ENCODE peak calls at places on chromosomes 13 and 19, in seven cellular contexts. D is A549, C is transverse colon, N is IMR-90, U is GM23338, G is osteoblast, K is AG04450. J is an unnamed sample.

GRCh38 chr13:90105881-90106496 is 1241.5 kb upstream of the MIR17HG start:
- DNase-seq in C (no peak), U (no peak), D (no peak), G (no peak), K (no peak), N (no peak), J (no peak)

GRCh38 chr13:33676045-33676699 is 141.8 kb upstream of the RFC3 start:
- DNase-seq in U (no peak), G (no peak), K (no peak), N (no peak), D (no peak), C (peak), J (no peak)

GRCh38 chr13:105971720-105972119 is 563.7 kb downstream of the EFNB2 start:
- DNase-seq in C (no peak), N (no peak), D (no peak), U (no peak), G (peak), K (no peak), J (no peak)

GRCh38 chr13:29527511-29527910 is 68.0 kb downstream of the SLC7A1 start:
- DNase-seq in U (no peak), K (no peak), N (no peak), C (no peak), G (no peak), D (no peak), J (no peak)

GRCh38 chr19:16575861-16576689 is 3.9 kb upstream of the SLC35E1 start:
- DNase-seq in U (no peak), G (peak), C (no peak), N (no peak), D (no peak), K (no peak), J (no peak)

GRCh38 chr13:91184244-91184926 is 163.1 kb upstream of the MIR17HG start:
- DNase-seq in C (no peak), U (no peak), N (no peak), K (no peak), D (no peak), G (no peak), J (no peak)

GRCh38 chr19:38142176-38143035 is 81.6 kb downstream of the DPF1 start:
- DNase-seq in K (no peak), U (peak), D (peak), G (peak), N (peak), C (peak), J (peak)

GRCh38 chr13:90445179-90445578 is 902.3 kb upstream of the MIR17HG start:
- DNase-seq in U (peak), D (peak), N (peak), C (no peak), G (peak), K (peak), J (no peak)

GRCh38 chr19:18466354-18466753 is 28.4 kb upstream of the ISYNA1 start:
- DNase-seq in N (no peak), C (no peak), D (no peak), K (no peak), G (peak), U (no peak), J (no peak)

GRCh38 chr19:1400281-1401137 is 833 bp downstream of the GAMT start:
- DNase-seq in U (no peak), D (peak), N (no peak), K (no peak), G (peak), C (no peak), J (no peak)

GRCh38 chr13:93318538-93318937 is 91.9 kb downstream of the GPC6 start:
- DNase-seq in U (peak), K (no peak), N (peak), C (no peak), G (no peak), D (peak), J (no peak)

GRCh38 chr13:31595568-31595967 is 143.8 kb upstream of the RXFP2 start:
- DNase-seq in D (no peak), K (no peak), C (no peak), G (peak), N (no peak), U (no peak), J (no peak)

GRCh38 chr19:41225238-41226052 is 6.4 kb downstream of the AXL start:
- DNase-seq in D (peak), N (peak), K (peak), U (peak), G (peak), C (peak), J (peak)

GRCh38 chr13:43815204-43815603 is 28.4 kb upstream of the ENOX1 start:
- DNase-seq in K (peak), C (no peak), G (no peak), N (peak), U (no peak), D (peak), J (no peak)

GRCh38 chr13:112453874-112454647 is 77.9 kb downstream of the SPACA7 start:
- DNase-seq in K (no peak), D (no peak), U (no peak), N (no peak), C (no peak), G (peak), J (no peak)

GRCh38 chr19:53771133-53771532 is 53.0 kb downstream of the NLRP12 start:
- DNase-seq in K (no peak), U (peak), N (no peak), C (no peak), G (peak), D (no peak), J (no peak)

GRCh38 chr13:93915269-93915809 is 564.1 kb downstream of the DCT start:
- DNase-seq in G (no peak), K (peak), C (no peak), D (no peak), U (no peak), N (peak), J (no peak)

GRCh38 chr13:28408235-28408848 is 86.6 kb downstream of the FLT1 start:
- DNase-seq in C (no peak), G (no peak), U (no peak), N (no peak), K (no peak), D (no peak), J (no peak)

GRCh38 chr13:46672338-46673090 is 119.5 kb downstream of the LRCH1 start:
- DNase-seq in U (no peak), K (no peak), C (no peak), N (no peak), G (no peak), D (no peak), J (no peak)

GRCh38 chr13:107886118-107886517 is 329.2 kb downstream of the LIG4 start:
- DNase-seq in N (no peak), G (no peak), C (no peak), K (no peak), U (no peak), D (no peak), J (no peak)

GRCh38 chr13:31896427-31896826 is 135.1 kb upstream of the FRY start:
- DNase-seq in U (no peak), N (peak), K (no peak), D (no peak), C (no peak), G (peak), J (no peak)

GRCh38 chr19:45777395-45777961 is 4.8 kb downstream of the DMPK start:
- DNase-seq in N (no peak), D (no peak), G (no peak), C (no peak), U (no peak), K (no peak), J (no peak)

GRCh38 chr19:45772912-45773311 is 3.9 kb upstream of the SIX5 start:
- DNase-seq in K (no peak), D (no peak), C (no peak), N (no peak), G (peak), U (no peak), J (no peak)

GRCh38 chr19:45773384-45773783 is 4.3 kb upstream of the SIX5 start:
- DNase-seq in N (no peak), C (no peak), U (no peak), K (no peak), G (peak), D (no peak), J (no peak)

GRCh38 chr19:45772130-45772880 is 3.3 kb upstream of the SIX5 start:
- DNase-seq in G (peak), U (no peak), N (no peak), D (no peak), C (no peak), K (no peak), J (no peak)

DNA sequence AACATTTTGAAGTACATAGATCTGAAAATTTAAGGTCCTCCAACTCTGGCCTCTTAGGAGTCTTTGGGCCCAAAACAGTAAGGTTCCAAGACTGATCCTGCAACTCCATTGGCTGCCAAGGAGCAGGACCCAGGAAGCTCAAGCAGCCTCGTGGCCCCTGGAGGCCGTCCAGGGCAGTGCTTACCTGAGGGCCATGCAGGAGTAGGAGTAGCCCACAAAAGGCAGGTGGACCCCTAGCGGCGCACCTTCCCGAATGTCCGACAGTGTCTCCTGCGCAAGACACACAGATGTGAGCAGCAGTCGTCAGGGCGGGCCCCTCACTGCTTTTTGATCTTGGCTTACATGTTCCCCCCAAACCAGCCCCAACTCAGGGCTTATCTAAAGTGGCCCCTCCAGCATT is 5.7 kb upstream of the SIX5 start:
- DNase-seq in K (no peak), N (no peak), C (peak), U (peak), G (peak), D (peak), J (no peak)
- TF ChIP-seq CTCF in K (no peak), N (no peak), C (peak), U (peak), G (no peak), D (no peak), J (no peak)

DNA sequence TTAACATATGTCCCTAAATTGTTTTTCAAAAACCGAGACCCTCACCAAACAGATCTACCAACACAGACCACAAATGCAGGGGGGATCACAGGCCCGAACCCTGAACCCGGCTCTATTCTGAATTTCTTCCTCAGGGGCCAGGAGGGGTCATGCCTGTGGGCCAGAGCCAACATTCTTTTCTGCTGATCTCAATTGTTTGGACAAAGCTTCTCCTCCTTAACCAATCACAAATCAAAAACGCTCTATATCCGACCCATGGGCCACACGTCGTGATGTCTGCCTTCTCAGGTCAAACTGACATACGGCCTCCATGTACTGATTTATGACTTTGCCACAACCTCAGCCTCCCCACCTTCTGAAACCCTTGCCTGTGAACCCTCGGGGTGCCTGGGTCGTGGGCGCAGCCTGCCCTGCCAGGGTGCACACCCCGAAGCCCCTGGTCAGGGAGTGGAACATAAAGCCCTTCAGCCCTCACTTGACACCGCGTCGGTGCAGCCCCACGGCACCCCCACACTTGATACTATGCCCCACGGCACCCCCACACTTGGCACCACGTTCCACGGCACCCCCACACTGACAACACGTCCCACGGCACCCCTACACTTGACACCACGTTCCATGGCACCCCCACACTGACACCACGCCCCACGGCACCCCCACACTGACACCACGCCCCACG is 58.4 kb upstream of the C13orf46 start:
- DNase-seq in U (no peak), K (no peak), C (no peak), N (peak), D (no peak), G (peak), J (no peak)
- H3K27ac ChIP-seq in U (no peak), K (peak), C (no peak), N (peak), D (no peak), G (peak), J (peak)

DNA sequence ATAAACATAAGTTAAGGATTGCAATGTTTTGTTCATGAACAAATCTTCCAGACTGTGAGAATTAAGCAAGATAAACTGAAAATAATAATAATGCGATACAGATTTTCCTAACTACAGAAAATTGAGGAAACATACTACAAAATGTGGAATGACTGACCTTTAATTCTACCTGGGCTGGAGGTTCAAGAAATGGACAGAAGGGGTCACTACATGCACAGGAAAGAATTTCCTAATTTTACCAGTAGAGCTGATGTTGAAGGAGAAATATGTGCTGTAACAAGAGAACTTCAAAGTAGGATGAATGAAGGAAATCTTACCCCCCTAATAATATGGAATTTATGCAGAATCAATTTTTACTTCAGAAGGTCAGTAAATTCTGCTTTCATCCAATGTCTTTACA is 62.3 kb downstream of the ZNF627 start:
- DNase-seq in G (peak), C (no peak), D (no peak), U (peak), K (no peak), N (peak), J (no peak)
- TF ChIP-seq CTCF in G (peak), C (peak), D (no peak), U (peak), K (peak), N (peak), J (no peak)

GRCh38 chr19:51140441-51140840 is 1.7 kb upstream of the SIGLEC7 start:
- DNase-seq in C (no peak), D (no peak), U (peak), N (no peak), G (no peak), K (no peak), J (no peak)
- H3K27ac ChIP-seq in C (no peak), D (no peak), U (no peak), N (no peak), G (no peak), K (no peak), J (no peak)

GRCh38 chr13:80945328-80945727 is 604.4 kb upstream of the SPRY2 start:
- DNase-seq in N (no peak), K (no peak), C (no peak), D (peak), U (peak), G (no peak), J (no peak)

DNA sequence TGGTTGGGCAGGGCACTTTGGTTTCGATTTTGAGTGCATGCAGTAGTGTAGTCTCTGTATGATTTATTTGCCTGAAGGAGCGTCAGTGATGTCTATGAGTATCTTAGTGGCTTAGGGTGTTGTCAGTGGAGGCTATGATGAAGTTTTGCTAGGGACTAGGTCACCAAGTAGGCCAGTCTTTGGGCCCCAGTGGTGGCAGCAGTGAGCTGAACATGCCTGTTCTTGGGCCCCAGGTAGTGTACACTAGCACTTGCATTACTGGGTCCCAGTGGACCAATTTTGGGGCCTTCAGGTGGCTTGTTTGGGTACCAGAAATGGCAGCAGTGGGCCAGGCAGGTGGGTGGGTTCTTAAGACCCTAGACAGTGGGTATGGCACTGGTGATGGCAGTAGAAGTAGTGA is 598.7 kb upstream of the SPRY2 start:
- DNase-seq in K (no peak), C (no peak), D (no peak), N (no peak), G (no peak), U (peak), J (no peak)
- TF ChIP-seq CTCF in K (no peak), C (no peak), D (no peak), N (no peak), G (no peak), U (no peak), J (no peak)

DNA sequence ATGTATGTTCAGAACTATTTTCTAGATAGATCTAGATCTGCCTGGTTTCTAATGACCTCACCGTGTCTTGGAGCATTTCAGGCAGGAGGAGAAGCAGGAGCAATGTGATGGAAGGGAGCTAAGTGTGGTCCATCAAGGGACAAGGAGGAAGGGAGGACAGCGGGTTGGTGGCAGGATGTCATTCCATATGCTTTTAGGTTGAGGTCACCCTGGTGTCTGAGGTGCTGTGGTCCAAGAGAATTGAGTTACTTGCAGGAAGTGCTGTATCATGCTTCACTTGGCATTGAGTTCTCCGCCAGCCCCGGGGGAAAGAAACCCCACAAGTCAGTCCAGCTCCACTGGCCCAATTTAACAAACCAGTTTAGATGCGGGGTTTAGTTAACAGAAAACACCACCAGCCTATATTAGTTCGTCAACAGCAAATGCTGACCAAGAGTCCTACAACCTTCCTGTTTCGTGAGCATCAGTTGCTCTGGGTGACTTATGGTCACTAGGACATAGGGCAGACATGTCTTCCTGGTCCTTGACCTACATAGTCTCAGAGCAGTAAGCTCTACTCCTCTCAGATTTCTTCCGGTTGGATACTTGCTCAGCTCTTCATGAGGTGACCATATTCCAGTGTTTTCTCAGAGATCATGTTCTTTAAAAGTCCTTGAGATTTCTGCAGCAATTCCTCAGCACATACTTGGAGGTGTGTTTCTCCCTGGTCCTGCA is 79.4 kb downstream of the MBNL2 start:
- DNase-seq in N (no peak), G (peak), K (no peak), D (no peak), U (no peak), C (no peak), J (no peak)
- H3K27ac ChIP-seq in N (no peak), G (no peak), K (no peak), D (no peak), U (no peak), C (peak), J (no peak)

J was measured in CD4-positive, alpha-beta T cell.